ENCODE peak calls at places on chromosomes 3 and 15, in five cellular contexts. U is HL-60; Q is AG04450; J is K562; H is activated effector memory CD4-positive, alpha-beta T cell treated with anti-CD3 and anti-CD28 coated beads, Interleukin-2, amount 50 U/mL, for 16 hours. K is an unnamed sample.

GRCh38 chr3:169939320-169939719 is 27.3 kb upstream of the SEC62 start:
- DNase-seq in U (no peak), Q (no peak), J (peak; percentile 56), H (no peak), K (no peak)

GRCh38 chr3:83567935-83568334 is 1390.9 kb upstream of the CADM2 start:
- DNase-seq in J (no peak), H (no peak), Q (no peak), U (no peak), K (no peak)

GRCh38 chr3:81452406-81452805 is 309.0 kb downstream of the GBE1 start:
- DNase-seq in H (no peak), U (no peak), Q (no peak), J (no peak), K (no peak)

GRCh38 chr3:159208080-159208479 is 406.2 kb downstream of the MFSD1 start:
- DNase-seq in J (no peak), U (no peak), H (no peak), Q (no peak), K (no peak)

GRCh38 chr15:25543156-25543555 is 104.3 kb upstream of the UBE3A start:
- DNase-seq in H (no peak), U (no peak), J (no peak), Q (no peak), K (no peak)

GRCh38 chr15:40598126-40598525 is 4.1 kb downstream of the KNL1 start:
- DNase-seq in Q (no peak), H (no peak), U (no peak), J (no peak), K (no peak)

GRCh38 chr3:189167027-189167766 is 4.6 kb upstream of the TPRG1 start:
- DNase-seq in U (no peak), H (no peak), J (no peak), Q (no peak), K (no peak)

GRCh38 chr3:23968467-23969184 is 23.5 kb downstream of the NR1D2 start:
- DNase-seq in H (no peak), U (no peak), J (no peak), Q (no peak), K (no peak)

GRCh38 chr3:196506687-196507086 is 3.1 kb upstream of the RNF168 start:
- DNase-seq in H (no peak), Q (no peak), U (no peak), J (no peak), K (no peak)

GRCh38 chr3:42710323-42711021 is 7.9 kb upstream of the HHATL start:
- DNase-seq in H (no peak), J (no peak), Q (no peak), U (no peak), K (no peak)